ENCODE peak calls at places on chromosomes 5 and 9, in seven cellular contexts. H is naive thymus-derived CD4-positive, alpha-beta T cell; Z is stomach; L is GM23248; S is adrenal gland; N is tibial artery; E is Panc1. D is an unnamed sample.

GRCh38 chr9:124342946-124343485 is 72.2 kb downstream of the PSMB7 start:
- DNase-seq in H (no peak), Z (no peak), L (peak; percentile 96), S (peak; percentile 86), N (peak; percentile 74), E (no peak), D (no peak)

GRCh38 chr5:43268188-43268820 is 44.9 kb downstream of the HMGCS1 start:
- DNase-seq in H (no peak), Z (no peak), L (no peak), S (no peak), N (no peak), E (no peak), D (no peak)

GRCh38 chr5:2751592-2752021 is at the start of gene IRX2:
- DNase-seq in H (no peak), Z (peak; percentile 93), L (peak; percentile 99), S (peak; percentile 60), N (no peak), E (no peak), D (peak; percentile 73)

GRCh38 chr9:130307667-130307943 is 42.0 kb downstream of the HMCN2 start:
- DNase-seq in H (no peak), Z (no peak), L (no peak), S (no peak), N (no peak), E (no peak), D (no peak)

GRCh38 chr5:149831492-149831891 is 101.4 kb downstream of the PPARGC1B start:
- DNase-seq in H (peak; percentile 63), Z (no peak), L (peak; percentile 47), S (no peak), N (no peak), E (no peak), D (no peak)

GRCh38 chr5:137778772-137779564 is 24.8 kb upstream of the HNRNPA0 start:
- DNase-seq in H (no peak), Z (no peak), L (peak; percentile 58), S (no peak), N (no peak), E (peak; percentile 27), D (peak; percentile 16)

GRCh38 chr9:81874926-81875325 is 53.3 kb upstream of the SPATA31D4 start:
- DNase-seq in H (no peak), Z (no peak), L (peak; percentile 68), S (no peak), N (no peak), E (no peak), D (no peak)

GRCh38 chr9:32218100-32218767 is 166.2 kb upstream of the ACO1 start:
- DNase-seq in H (no peak), Z (no peak), L (no peak), S (no peak), N (no peak), E (no peak), D (no peak)

GRCh38 chr9:16213781-16214515 is 656.5 kb downstream of the BNC2 start:
- DNase-seq in H (no peak), Z (peak; percentile 79), L (peak; percentile 95), S (peak; percentile 66), N (peak; percentile 77), E (no peak), D (no peak)

GRCh38 chr5:176541338-176542134 is 4.3 kb upstream of the RNF44 start:
- DNase-seq in H (peak; percentile 73), Z (peak; percentile 75), L (no peak), S (peak; percentile 51), N (peak; percentile 58), E (no peak), D (peak; percentile 49)

GRCh38 chr5:117588611-117589010 is 1014.0 kb upstream of the SEMA6A start:
- DNase-seq in H (no peak), Z (no peak), L (no peak), S (no peak), N (no peak), E (no peak), D (no peak)

GRCh38 chr9:86642721-86643120 is 288.5 kb upstream of the TUT7 start:
- DNase-seq in H (no peak), Z (no peak), L (no peak), S (no peak), N (no peak), E (no peak), D (no peak)

GRCh38 chr9:94668424-94668916 is 29.2 kb upstream of the FBP1 start:
- DNase-seq in H (no peak), Z (no peak), L (no peak), S (no peak), N (no peak), E (no peak), D (no peak)

GRCh38 chr5:76488969-76489368 is 85.9 kb downstream of the IQGAP2 start:
- DNase-seq in H (no peak), Z (no peak), L (no peak), S (no peak), N (no peak), E (no peak), D (no peak)

GRCh38 chr9:27358007-27358406 is 61.1 kb upstream of the EQTN start:
- DNase-seq in H (no peak), Z (no peak), L (no peak), S (no peak), N (no peak), E (no peak), D (no peak)

DNA sequence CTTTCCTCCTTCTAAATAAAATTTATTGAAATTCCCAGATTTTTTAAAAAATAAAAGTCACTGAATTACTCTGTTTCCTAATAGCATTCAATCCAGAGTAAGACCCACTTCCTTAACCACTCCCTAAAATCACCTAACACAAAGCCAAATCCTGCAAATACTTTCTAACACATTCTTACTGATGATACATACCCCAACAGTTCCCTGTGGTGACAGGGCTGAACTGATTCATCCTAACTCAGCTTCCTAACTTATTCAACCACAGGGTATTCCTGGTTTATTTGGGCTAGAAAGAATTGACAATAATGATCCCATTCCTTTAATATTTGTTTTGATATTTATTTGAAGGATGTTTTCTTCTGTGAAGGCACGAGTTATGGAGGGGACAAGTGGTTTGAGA is 40.7 kb upstream of the ZNF300 start:
- DNase-seq in H (no peak), Z (no peak), L (peak; percentile 16), S (no peak), N (no peak), E (no peak), D (no peak)
- H3K9me3 ChIP-seq in H (no peaks in the 10 kb centered on the region), Z (peaks cover 90% of the 10 kb centered on the region), L (peaks cover 5% of the 10 kb centered on the region), S (peaks cover 48% of the 10 kb centered on the region), N (peaks cover 44% of the 10 kb centered on the region), E (peaks cover 73% of the 10 kb centered on the region), D (no peaks in the 10 kb centered on the region)

DNA sequence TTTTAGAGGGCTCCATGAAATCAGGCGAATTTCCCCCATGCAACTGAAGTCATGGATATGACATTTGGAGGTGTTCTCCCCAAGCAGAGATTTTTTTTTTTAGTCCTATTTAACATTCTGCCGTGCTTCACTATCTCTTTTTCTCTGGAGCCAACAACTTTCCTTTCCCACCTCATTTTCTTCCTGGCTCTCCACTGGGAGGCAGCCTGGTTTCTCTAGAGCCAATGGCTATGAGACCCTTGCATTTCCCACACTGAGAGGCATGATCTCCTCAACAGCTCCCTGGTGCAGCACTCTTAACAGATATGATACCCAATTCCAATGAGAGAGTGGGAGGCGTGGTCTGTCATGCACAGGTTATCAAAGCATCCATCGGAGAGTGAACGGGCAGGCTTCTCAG is 310.8 kb downstream of the DRD1 start:
- DNase-seq in H (no peak), Z (no peak), L (no peak), S (no peak), N (no peak), E (no peak), D (no peak)
- H3K27me3 ChIP-seq in H (no peaks in the 10 kb centered on the region), Z (no peaks in the 10 kb centered on the region), L (no peaks in the 10 kb centered on the region), S (no peaks in the 10 kb centered on the region), N (no peaks in the 10 kb centered on the region), E (no peaks in the 10 kb centered on the region), D (no peaks in the 10 kb centered on the region)

GRCh38 chr9:98135558-98135934 is 16.5 kb upstream of the TRIM14 start:
- DNase-seq in H (no peak), Z (no peak), L (no peak), S (no peak), N (no peak), E (no peak), D (no peak)
- H3K36me3 ChIP-seq in H (peaks cover 65% of the 10 kb centered on the region), Z (no peaks in the 10 kb centered on the region), L (no peaks in the 10 kb centered on the region), S (no peaks in the 10 kb centered on the region), N (no peaks in the 10 kb centered on the region), E (no peaks in the 10 kb centered on the region), D (no peaks in the 10 kb centered on the region)

GRCh38 chr5:74083096-74083495 is 457.1 kb downstream of the ARHGEF28 start:
- DNase-seq in H (no peak), Z (no peak), L (no peak), S (no peak), N (no peak), E (no peak), D (no peak)

GRCh38 chr5:74082504-74082903 is 456.5 kb downstream of the ARHGEF28 start:
- DNase-seq in H (no peak), Z (no peak), L (no peak), S (no peak), N (no peak), E (no peak), D (no peak)

GRCh38 chr5:74081126-74081525 is 455.1 kb downstream of the ARHGEF28 start:
- DNase-seq in H (no peak), Z (no peak), L (no peak), S (no peak), N (no peak), E (no peak), D (no peak)

GRCh38 chr5:74075900-74076484 is 450.0 kb downstream of the ARHGEF28 start:
- DNase-seq in H (no peak), Z (no peak), L (no peak), S (no peak), N (no peak), E (no peak), D (no peak)

DNA sequence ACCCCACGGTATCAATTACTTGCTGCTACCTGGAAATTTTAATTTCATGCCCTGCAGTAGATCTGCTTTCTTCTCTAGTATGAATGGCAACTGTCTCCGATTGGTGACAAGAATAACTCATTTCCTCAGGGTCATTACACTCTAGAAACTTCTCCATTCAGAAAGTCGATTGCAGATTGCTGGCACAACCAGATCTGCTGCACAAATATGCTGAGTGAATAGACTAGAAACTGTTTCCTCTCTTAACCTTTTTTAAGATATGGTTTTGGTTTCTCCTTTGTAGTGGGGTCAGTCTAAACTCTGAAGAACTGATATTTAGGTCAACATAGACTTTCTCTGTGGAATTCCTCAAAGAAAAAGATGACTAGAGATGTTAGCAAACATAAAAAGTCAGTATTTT is 454.2 kb downstream of the ARHGEF28 start:
- DNase-seq in H (no peak), Z (no peak), L (no peak), S (no peak), N (no peak), E (no peak), D (no peak)
- H3K9me3 ChIP-seq in H (no peaks in the 10 kb centered on the region), Z (no peaks in the 10 kb centered on the region), L (no peaks in the 10 kb centered on the region), S (no peaks in the 10 kb centered on the region), N (no peaks in the 10 kb centered on the region), E (no peaks in the 10 kb centered on the region), D (no peaks in the 10 kb centered on the region)

GRCh38 chr5:1656271-1656975 is 132.7 kb upstream of the LPCAT1 start:
- DNase-seq in H (peak; percentile 18), Z (no peak), L (no peak), S (no peak), N (no peak), E (no peak), D (no peak)
- H3K27me3 ChIP-seq in H (peaks cover 5% of the 10 kb centered on the region), Z (peaks cover 65% of the 10 kb centered on the region), L (peaks cover 38% of the 10 kb centered on the region), S (peaks cover 29% of the 10 kb centered on the region), N (peaks cover 87% of the 10 kb centered on the region), E (no peaks in the 10 kb centered on the region), D (no peaks in the 10 kb centered on the region)